ENCODE peak calls at places on chromosomes 2 and 18, in four cellular contexts. B, V, S and Q are unnamed samples.

GRCh38 chr2:215764441-215765048 is 248.8 kb downstream of the MREG start:
- DNase-seq in B (no peak), V (no peak), S (no peak), Q (no peak)

GRCh38 chr2:19251554-19251953 is 106.9 kb downstream of the OSR1 start:
- DNase-seq in B (no peak), V (no peak), S (no peak), Q (no peak)

GRCh38 chr2:97747716-97748115 is 34.3 kb downstream of the ZAP70 start:
- DNase-seq in B (no peak), S (no peak), V (no peak), Q (no peak)

GRCh38 chr2:107303964-107304363 is 418.0 kb upstream of the ST6GAL2 start:
- DNase-seq in B (no peak), V (no peak), S (no peak), Q (no peak)

GRCh38 chr2:173590278-173590811 is 235.7 kb downstream of the CDCA7 start:
- DNase-seq in V (no peak), S (peak; percentile 97), B (peak; percentile 98), Q (peak; percentile 94)

GRCh38 chr2:153105829-153106578 is 372.6 kb downstream of the RPRM start:
- DNase-seq in V (no peak), B (peak; percentile 30), S (no peak), Q (no peak)

GRCh38 chr2:143140864-143141637 is 11.8 kb downstream of the ARHGAP15 start:
- DNase-seq in B (no peak), V (no peak), S (no peak), Q (no peak)

GRCh38 chr2:28407976-28408690 is 15.5 kb downstream of the FOSL2 start:
- DNase-seq in S (no peak), V (no peak), B (no peak), Q (no peak)

GRCh38 chr2:46461716-46462171 is 17.6 kb upstream of the TMEM247 start:
- DNase-seq in V (no peak), S (no peak), B (no peak), Q (no peak)

GRCh38 chr2:63861220-63861822 is 19.6 kb downstream of the UGP2 start:
- DNase-seq in B (no peak), S (no peak), V (peak; percentile 26), Q (no peak)

GRCh38 chr2:169007941-169008340 is 23.2 kb downstream of the ABCB11 start:
- DNase-seq in B (no peak), V (no peak), S (no peak), Q (no peak)

GRCh38 chr2:121135168-121135853 is 149.7 kb downstream of the TFCP2L1 start:
- DNase-seq in S (no peak), B (no peak), V (no peak), Q (no peak)

GRCh38 chr2:109630441-109631425 is 16.6 kb downstream of the SOWAHC start:
- DNase-seq in V (no peak), S (no peak), B (no peak), Q (no peak)

GRCh38 chr2:25664531-25665307 is 8.7 kb downstream of the DTNB start:
- DNase-seq in B (no peak), S (peak; percentile 73), V (no peak), Q (no peak)

GRCh38 chr2:3264010-3264744 is 113.4 kb downstream of the EIPR1 start:
- DNase-seq in S (no peak), B (no peak), V (no peak), Q (no peak)

GRCh38 chr2:213185147-213185822 is 33.9 kb upstream of the IKZF2 start:
- DNase-seq in S (no peak), V (no peak), B (no peak), Q (no peak)

GRCh38 chr2:165114345-165114943 is 89.4 kb downstream of the SCN3A start:
- DNase-seq in B (peak; percentile 74), S (no peak), V (no peak), Q (no peak)

GRCh38 chr2:11096591-11096990 is 58.7 kb upstream of the SLC66A3 start:
- DNase-seq in V (no peak), B (no peak), S (no peak), Q (no peak)

GRCh38 chr2:44285237-44285636 is 10.0 kb downstream of the SLC3A1 start:
- DNase-seq in S (no peak), V (no peak), B (no peak), Q (no peak)

GRCh38 chr18:22282311-22283235 is 113.2 kb downstream of the GATA6 start:
- DNase-seq in S (peak; percentile 15), B (peak; percentile 96), V (no peak), Q (peak; percentile 59)